ENCODE peak calls at places on chromosomes 11 and 22, in four cellular contexts. O, G, L and Q are unnamed samples.

GRCh38 chr11:17498475-17498874 is 21.8 kb upstream of the ABCC8 start:
- DNase-seq in O (peak), G (peak), L (no peak), Q (peak)

GRCh38 chr22:40107244-40107643 is 70.5 kb upstream of the TNRC6B start:
- DNase-seq in O (peak), G (no peak), L (no peak), Q (no peak)

GRCh38 chr22:25485626-25486545 is 78.6 kb upstream of the GRK3 start:
- DNase-seq in O (no peak), G (no peak), L (no peak), Q (no peak)

GRCh38 chr11:134576286-134576685 is 164.2 kb upstream of the B3GAT1 start:
- DNase-seq in O (no peak), G (no peak), L (no peak), Q (no peak)

GRCh38 chr11:134120143-134120850 is 51.4 kb downstream of the JAM3 start:
- DNase-seq in O (peak), G (no peak), L (no peak), Q (no peak)

GRCh38 chr11:128407962-128408361 is 179.4 kb downstream of the ETS1 start:
- DNase-seq in O (peak), G (peak), L (no peak), Q (peak)

GRCh38 chr22:18970180-18970947 is 34.3 kb upstream of the PRODH start:
- DNase-seq in O (peak), G (peak), L (peak), Q (peak)

GRCh38 chr11:44631831-44632230 is 66.4 kb downstream of the CD82 start:
- DNase-seq in O (no peak), G (no peak), L (no peak), Q (no peak)

GRCh38 chr11:60851327-60852059 is 4.3 kb downstream of the PTGDR2 start:
- DNase-seq in O (no peak), G (no peak), L (no peak), Q (no peak)

GRCh38 chr11:35065566-35065965 is 73.4 kb upstream of the CD44 start:
- DNase-seq in O (peak), G (no peak), L (no peak), Q (no peak)

GRCh38 chr11:31109446-31109845 is 260.1 kb downstream of the DCDC1 start:
- DNase-seq in O (no peak), G (no peak), L (no peak), Q (no peak)

GRCh38 chr22:41288245-41288946 is 2.4 kb upstream of the RANGAP1 start:
- DNase-seq in O (peak), G (no peak), L (no peak), Q (peak)

GRCh38 chr11:127485541-127485940 is 485.0 kb upstream of the KIRREL3 start:
- DNase-seq in O (peak), G (no peak), L (no peak), Q (no peak)

GRCh38 chr11:34537636-34538035 is 24.0 kb upstream of the ELF5 start:
- DNase-seq in O (no peak), G (no peak), L (no peak), Q (no peak)

GRCh38 chr11:57321996-57322880 is 2.5 kb downstream of the TNKS1BP1 start:
- DNase-seq in O (peak), G (peak), L (peak), Q (peak)

GRCh38 chr22:42878561-42879305 is 21.7 kb upstream of the ARFGAP3 start:
- DNase-seq in O (no peak), G (no peak), L (no peak), Q (no peak)

GRCh38 chr11:36328956-36329673 is 33.0 kb downstream of the PRR5L start:
- DNase-seq in O (no peak), G (no peak), L (no peak), Q (no peak)

GRCh38 chr11:115317428-115318185 is 186.6 kb downstream of the CADM1 start:
- DNase-seq in O (peak), G (no peak), L (no peak), Q (peak)

GRCh38 chr22:33242078-33242477 is 183.9 kb upstream of the SYN3 start:
- DNase-seq in O (no peak), G (no peak), L (no peak), Q (no peak)

GRCh38 chr22:46272196-46272595 is 4.4 kb downstream of the TTC38 start:
- DNase-seq in O (no peak), G (no peak), L (no peak), Q (no peak)

GRCh38 chr22:25690798-25691197 is 51.2 kb upstream of the MYO18B start:
- DNase-seq in O (no peak), G (no peak), L (no peak), Q (no peak)

GRCh38 chr11:111148953-111149352 is 96.6 kb upstream of the POU2AF2 start:
- DNase-seq in O (peak), G (no peak), L (no peak), Q (no peak)

GRCh38 chr11:61295596-61295926 is 445 bp upstream of the VWCE start:
- DNase-seq in O (no peak), G (no peak), L (no peak), Q (no peak)

GRCh38 chr11:84313830-84314359 is 1027.7 kb upstream of the CCDC90B start:
- DNase-seq in O (no peak), G (no peak), L (no peak), Q (no peak)

GRCh38 chr22:20523118-20523983 is 15.9 kb downstream of the MED15 start:
- DNase-seq in O (peak), G (no peak), L (no peak), Q (peak)

GRCh38 chr11:3119141-3119821 is 45.8 kb downstream of the OSBPL5 start:
- DNase-seq in O (no peak), G (no peak), L (no peak), Q (no peak)

GRCh38 chr22:40039482-40039881 is 44.7 kb downstream of the FAM83F start:
- DNase-seq in O (no peak), G (no peak), L (no peak), Q (no peak)

GRCh38 chr11:33651555-33651954 is 49.1 kb downstream of the C11orf91 start:
- DNase-seq in O (no peak), G (no peak), L (no peak), Q (no peak)

GRCh38 chr22:36323855-36324331 is 63.9 kb downstream of the MYH9 start:
- DNase-seq in O (peak), G (no peak), L (no peak), Q (no peak)
- H2BK5ac ChIP-seq in O (peak), G (no peak), L (no peak), Q (no peak)

GRCh38 chr22:37546436-37547248 is 13.6 kb upstream of the CDC42EP1 start:
- DNase-seq in O (peak), G (peak), L (no peak), Q (peak)

GRCh38 chr22:37544955-37545702 is 15.2 kb upstream of the CDC42EP1 start:
- DNase-seq in O (peak), G (peak), L (no peak), Q (peak)

GRCh38 chr22:37549704-37550059 is 10.6 kb upstream of the CDC42EP1 start:
- DNase-seq in O (peak), G (no peak), L (no peak), Q (peak)

GRCh38 chr22:37545703-37546435 is 14.4 kb upstream of the CDC42EP1 start:
- DNase-seq in O (peak), G (peak), L (peak), Q (peak)

GRCh38 chr22:37547249-37547741 is 13.0 kb upstream of the CDC42EP1 start:
- DNase-seq in O (peak), G (peak), L (no peak), Q (no peak)
- H2BK5ac ChIP-seq in O (peak), G (peak), L (peak), Q (peak)

GRCh38 chr11:65958306-65958705 is 3.2 kb upstream of the SART1 start:
- DNase-seq in O (no peak), G (no peak), L (no peak), Q (no peak)

GRCh38 chr11:65962136-65962564 is 616 bp downstream of the SART1 start:
- DNase-seq in O (no peak), G (no peak), L (no peak), Q (no peak)

GRCh38 chr11:65960824-65961266 is 689 bp upstream of the SART1 start:
- DNase-seq in O (no peak), G (peak), L (no peak), Q (no peak)

GRCh38 chr11:65961267-65962135 is at the start of gene SART1:
- DNase-seq in O (peak), G (peak), L (peak), Q (peak)

GRCh38 chr11:65958774-65959420 is 2.6 kb upstream of the SART1 start:
- DNase-seq in O (no peak), G (no peak), L (no peak), Q (no peak)
- H2BK5ac ChIP-seq in O (no peak), G (no peak), L (no peak), Q (no peak)

GRCh38 chr11:12786891-12787290 is 112.7 kb downstream of the TEAD1 start:
- DNase-seq in O (no peak), G (no peak), L (no peak), Q (peak)

GRCh38 chr11:12784987-12785386 is 110.8 kb downstream of the TEAD1 start:
- DNase-seq in O (no peak), G (no peak), L (no peak), Q (no peak)

GRCh38 chr11:12785901-12786300 is 111.7 kb downstream of the TEAD1 start:
- DNase-seq in O (no peak), G (no peak), L (no peak), Q (no peak)

GRCh38 chr11:12787847-12788246 is 113.6 kb downstream of the TEAD1 start:
- DNase-seq in O (peak), G (no peak), L (no peak), Q (no peak)

DNA sequence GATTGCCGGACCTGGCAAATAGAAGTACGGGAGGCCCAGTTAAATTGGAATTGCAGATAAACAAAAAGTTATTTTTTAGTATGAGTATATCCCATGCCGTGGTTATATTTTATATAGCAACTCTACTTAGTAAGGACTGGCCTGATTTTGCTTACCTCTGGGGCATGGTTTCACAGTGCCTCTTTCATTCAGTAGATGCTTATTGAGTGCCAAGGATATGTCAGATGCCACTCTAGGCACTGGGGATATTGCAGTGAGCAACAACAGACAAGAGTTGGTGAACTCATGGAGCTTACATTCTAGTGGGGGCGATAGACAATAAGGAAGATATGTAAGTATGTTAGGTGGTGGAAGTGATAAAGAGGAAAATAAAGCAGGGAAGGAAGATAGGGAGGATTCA is 112.2 kb downstream of the TEAD1 start:
- DNase-seq in O (no peak), G (no peak), L (no peak), Q (no peak)
- H2BK5ac ChIP-seq in O (no peak), G (no peak), L (no peak), Q (no peak)

GRCh38 chr11:66842501-66842895 is 743 bp upstream of the RCE1 start:
- DNase-seq in O (no peak), G (no peak), L (no peak), Q (no peak)
- H2BK5ac ChIP-seq in O (peak), G (peak), L (peak), Q (no peak)

DNA sequence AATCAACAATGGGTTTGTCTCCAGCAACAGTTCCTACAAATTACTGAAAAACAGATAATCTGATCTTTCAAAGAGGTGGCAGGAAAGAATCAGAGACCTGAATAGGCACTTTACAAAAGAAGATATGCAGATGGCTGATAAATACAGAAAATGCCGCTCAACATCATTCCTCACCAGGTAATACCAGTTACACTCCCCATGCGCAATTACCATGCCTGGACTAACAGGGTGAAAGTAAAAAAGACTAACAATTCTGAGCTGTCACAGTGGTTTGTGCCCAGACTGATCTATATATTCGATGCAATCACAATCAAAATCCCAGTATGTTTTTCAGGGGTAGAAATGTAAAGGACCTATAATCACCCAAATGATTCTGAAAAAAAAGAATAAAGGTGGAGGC is 10.0 kb downstream of the SNX32 start:
- DNase-seq in O (no peak), G (peak), L (no peak), Q (no peak)
- H2BK5ac ChIP-seq in O (no peak), G (no peak), L (no peak), Q (no peak)

GRCh38 chr11:62546937-62547625 is 475 bp upstream of the AHNAK start:
- DNase-seq in O (peak), G (peak), L (no peak), Q (peak)

GRCh38 chr11:62546244-62546936 is at the start of gene AHNAK:
- DNase-seq in O (peak), G (peak), L (peak), Q (peak)

GRCh38 chr11:62545437-62546243 is 966 bp downstream of the AHNAK start:
- DNase-seq in O (peak), G (peak), L (peak), Q (peak)

GRCh38 chr11:62548545-62549335 is 2.1 kb upstream of the AHNAK start:
- DNase-seq in O (no peak), G (no peak), L (no peak), Q (no peak)

DNA sequence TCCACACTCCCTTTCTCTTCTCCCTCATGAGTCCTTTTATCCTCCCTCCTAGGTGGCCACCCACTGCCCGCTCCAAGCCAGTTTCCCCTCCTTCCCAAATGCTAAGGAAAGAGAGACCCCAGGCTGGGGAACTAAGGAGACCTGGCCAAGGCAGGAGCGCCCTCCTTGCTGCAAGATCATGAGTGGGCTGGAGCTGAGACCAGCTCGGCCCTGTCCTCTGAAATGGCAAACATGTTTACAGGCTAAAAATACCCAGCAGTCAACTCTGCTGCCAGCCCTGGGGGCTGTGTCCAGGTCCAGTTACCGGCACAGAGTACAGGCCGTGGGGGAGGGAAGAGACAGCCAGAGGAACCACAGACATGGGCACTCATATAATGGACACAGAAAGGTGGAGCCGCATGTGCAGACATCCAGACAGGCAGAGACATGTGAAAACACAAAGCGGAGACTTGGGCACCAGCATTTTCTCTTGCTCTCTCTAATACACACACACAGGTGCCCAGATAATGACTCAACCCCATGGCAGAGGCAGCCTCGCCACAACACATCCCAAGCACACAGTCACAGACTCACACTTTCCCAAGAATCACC is 1.2 kb upstream of the AHNAK start:
- DNase-seq in O (peak), G (no peak), L (no peak), Q (no peak)
- H2BK5ac ChIP-seq in O (peak), G (peak), L (peak), Q (no peak)

GRCh38 chr11:130780437-130780836 is 135.8 kb downstream of the SNX19 start:
- DNase-seq in O (no peak), G (no peak), L (no peak), Q (no peak)
- H2BK5ac ChIP-seq in O (no peak), G (no peak), L (no peak), Q (no peak)